ENCODE peak calls at places on chromosomes 6 and 20, in five cellular contexts. One of them, this sample, is unnamed.

GRCh38 chr20:61757678-61758555 is 307.8 kb downstream of the TAF4 start:
- DNase-seq in cardiac muscle cell: no peak
- DNase-seq in A549: no peak
- DNase-seq in CD8-positive, alpha-beta T cell: no peak
- DNase-seq in H1: no peak
- DNase-seq in this sample: peak

GRCh38 chr6:16637635-16638034 is 123.6 kb downstream of the ATXN1 start:
- DNase-seq in H1: no peak
- DNase-seq in cardiac muscle cell: no peak
- DNase-seq in CD8-positive, alpha-beta T cell: no peak
- DNase-seq in A549: no peak
- DNase-seq in this sample: no peak

GRCh38 chr6:132819405-132820145 is 5.2 kb downstream of the RPS12 start:
- DNase-seq in cardiac muscle cell: no peak
- DNase-seq in A549: no peak
- DNase-seq in H1: no peak
- DNase-seq in CD8-positive, alpha-beta T cell: no peak
- DNase-seq in this sample: no peak

GRCh38 chr6:141641406-141641805 is 491.3 kb upstream of the GJE1 start:
- DNase-seq in A549: no peak
- DNase-seq in H1: no peak
- DNase-seq in cardiac muscle cell: no peak
- DNase-seq in CD8-positive, alpha-beta T cell: no peak
- DNase-seq in this sample: no peak

GRCh38 chr6:106512048-106512957 is 117.0 kb downstream of the RTN4IP1 start:
- DNase-seq in cardiac muscle cell: peak
- DNase-seq in A549: no peak
- DNase-seq in CD8-positive, alpha-beta T cell: peak
- DNase-seq in H1: peak
- DNase-seq in this sample: peak

GRCh38 chr20:25316506-25317190 is 68.8 kb downstream of the PYGB start:
- DNase-seq in H1: no peak
- DNase-seq in cardiac muscle cell: no peak
- DNase-seq in CD8-positive, alpha-beta T cell: no peak
- DNase-seq in A549: no peak
- DNase-seq in this sample: peak

GRCh38 chr6:39054577-39055142 is 6.1 kb downstream of the GLP1R start:
- DNase-seq in H1: no peak
- DNase-seq in A549: no peak
- DNase-seq in CD8-positive, alpha-beta T cell: no peak
- DNase-seq in cardiac muscle cell: no peak
- DNase-seq in this sample: no peak

GRCh38 chr6:142842423-142843261 is 102.3 kb downstream of the HIVEP2 start:
- DNase-seq in H1: no peak
- DNase-seq in CD8-positive, alpha-beta T cell: no peak
- DNase-seq in A549: no peak
- DNase-seq in cardiac muscle cell: no peak
- DNase-seq in this sample: no peak

GRCh38 chr6:81683928-81684327 is 68.6 kb downstream of the TENT5A start:
- DNase-seq in H1: no peak
- DNase-seq in cardiac muscle cell: no peak
- DNase-seq in A549: no peak
- DNase-seq in CD8-positive, alpha-beta T cell: no peak
- DNase-seq in this sample: no peak

GRCh38 chr20:58718121-58718563 is 25.5 kb downstream of the NPEPL1 start:
- DNase-seq in A549: no peak
- DNase-seq in H1: peak
- DNase-seq in CD8-positive, alpha-beta T cell: no peak
- DNase-seq in cardiac muscle cell: no peak
- DNase-seq in this sample: no peak

GRCh38 chr6:80642452-80642851 is 536.0 kb downstream of the BCKDHB start:
- DNase-seq in H1: no peak
- DNase-seq in CD8-positive, alpha-beta T cell: no peak
- DNase-seq in cardiac muscle cell: no peak
- DNase-seq in A549: no peak
- DNase-seq in this sample: no peak

GRCh38 chr20:49460916-49461315 is 21.6 kb downstream of the KCNB1 start:
- DNase-seq in A549: no peak
- DNase-seq in H1: no peak
- DNase-seq in cardiac muscle cell: no peak
- DNase-seq in CD8-positive, alpha-beta T cell: no peak
- DNase-seq in this sample: no peak

GRCh38 chr6:8180327-8181161 is 78.2 kb upstream of the EEF1E1 start:
- DNase-seq in A549: no peak
- DNase-seq in H1: no peak
- DNase-seq in CD8-positive, alpha-beta T cell: no peak
- DNase-seq in cardiac muscle cell: peak
- DNase-seq in this sample: no peak

GRCh38 chr6:53913286-53913685 is 118.5 kb downstream of the LRRC1 start:
- DNase-seq in cardiac muscle cell: no peak
- DNase-seq in A549: no peak
- DNase-seq in H1: no peak
- DNase-seq in CD8-positive, alpha-beta T cell: no peak
- DNase-seq in this sample: no peak
- H3K27ac ChIP-seq in cardiac muscle cell: no peak
- H3K27ac ChIP-seq in A549: no peak
- H3K27ac ChIP-seq in H1: no peak
- H3K27ac ChIP-seq in CD8-positive, alpha-beta T cell: no peak
- H3K27ac ChIP-seq in this sample: no peak

GRCh38 chr6:149990109-149990671 is 26.4 kb downstream of the ULBP1 start:
- DNase-seq in A549: no peak
- DNase-seq in CD8-positive, alpha-beta T cell: no peak
- DNase-seq in cardiac muscle cell: no peak
- DNase-seq in H1: peak
- DNase-seq in this sample: no peak
- H3K4me3 ChIP-seq in A549: peak
- H3K4me3 ChIP-seq in CD8-positive, alpha-beta T cell: peak
- H3K4me3 ChIP-seq in cardiac muscle cell: peak
- H3K4me3 ChIP-seq in H1: peak
- H3K4me3 ChIP-seq in this sample: peak

DNA sequence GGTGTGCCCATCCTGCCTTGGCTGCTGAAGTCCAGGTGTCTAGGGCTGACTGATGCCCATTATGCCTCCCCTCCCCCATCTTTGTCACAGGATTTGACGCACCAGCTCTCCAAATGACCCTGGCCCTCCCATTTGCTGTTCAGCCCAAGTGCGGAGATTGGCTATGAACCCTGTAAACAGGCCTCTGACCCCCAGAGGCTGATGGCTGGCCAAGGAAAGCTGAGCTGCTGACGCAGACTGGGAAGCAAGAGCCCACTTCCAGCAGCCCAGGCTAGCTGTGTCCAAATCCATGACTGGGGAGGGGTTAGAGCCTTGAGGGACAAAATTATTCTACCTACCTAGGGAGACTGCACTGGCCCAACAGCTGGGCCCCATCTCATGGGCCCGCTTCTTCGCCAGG is 801 bp upstream of the GNRH2 start:
- DNase-seq in H1: no peak
- DNase-seq in A549: no peak
- DNase-seq in CD8-positive, alpha-beta T cell: no peak
- DNase-seq in cardiac muscle cell: no peak
- DNase-seq in this sample: no peak
- H3K27ac ChIP-seq in H1: no peak
- H3K27ac ChIP-seq in A549: no peak
- H3K27ac ChIP-seq in CD8-positive, alpha-beta T cell: no peak
- H3K27ac ChIP-seq in cardiac muscle cell: no peak
- H3K27ac ChIP-seq in this sample: peak

DNA sequence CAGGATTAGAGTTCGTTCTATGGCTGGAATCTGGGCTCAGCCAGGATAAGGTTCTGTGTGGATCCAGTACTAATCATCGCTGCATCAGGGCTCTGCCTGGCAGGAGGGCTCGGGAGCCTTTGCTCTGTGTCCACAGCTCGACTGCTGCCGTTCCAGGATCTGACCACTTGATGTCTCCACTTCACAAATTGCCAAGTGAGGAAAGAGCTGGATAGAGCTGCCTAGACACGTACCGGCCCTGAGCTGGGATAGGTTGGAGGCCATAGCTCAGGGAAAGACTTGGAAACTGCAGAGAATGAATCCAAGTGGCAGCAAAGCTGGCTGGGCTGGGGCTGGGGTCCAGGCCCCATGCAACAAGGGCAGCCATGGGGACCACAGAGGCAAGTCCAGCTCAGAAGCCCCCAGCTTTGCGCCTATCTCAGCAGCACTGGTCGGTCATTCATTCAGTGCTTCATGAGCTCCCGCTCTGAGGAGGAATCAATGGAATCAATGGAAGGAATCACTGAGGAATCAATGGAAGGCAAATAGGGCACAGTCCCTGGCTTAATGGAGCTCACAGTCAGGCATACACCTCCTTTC is 38.0 kb upstream of the TOP1 start:
- DNase-seq in CD8-positive, alpha-beta T cell: peak
- DNase-seq in cardiac muscle cell: peak
- DNase-seq in A549: peak
- DNase-seq in H1: peak
- DNase-seq in this sample: peak
- H3K4me3 ChIP-seq in CD8-positive, alpha-beta T cell: no peak
- H3K4me3 ChIP-seq in cardiac muscle cell: no peak
- H3K4me3 ChIP-seq in A549: no peak
- H3K4me3 ChIP-seq in H1: no peak
- H3K4me3 ChIP-seq in this sample: no peak

GRCh38 chr20:44204832-44205215 is 5.7 kb downstream of the OSER1 start:
- DNase-seq in A549: no peak
- DNase-seq in CD8-positive, alpha-beta T cell: no peak
- DNase-seq in H1: no peak
- DNase-seq in cardiac muscle cell: no peak
- DNase-seq in this sample: no peak
- H3K27ac ChIP-seq in A549: peak
- H3K27ac ChIP-seq in CD8-positive, alpha-beta T cell: no peak
- H3K27ac ChIP-seq in H1: no peak
- H3K27ac ChIP-seq in cardiac muscle cell: peak
- H3K27ac ChIP-seq in this sample: no peak

GRCh38 chr20:38927902-38928578 is 1.8 kb downstream of the FAM83D start:
- DNase-seq in H1: no peak
- DNase-seq in CD8-positive, alpha-beta T cell: no peak
- DNase-seq in A549: no peak
- DNase-seq in cardiac muscle cell: no peak
- DNase-seq in this sample: no peak
- H3K4me3 ChIP-seq in H1: peak
- H3K4me3 ChIP-seq in CD8-positive, alpha-beta T cell: no peak
- H3K4me3 ChIP-seq in A549: peak
- H3K4me3 ChIP-seq in cardiac muscle cell: peak
- H3K4me3 ChIP-seq in this sample: no peak